ENCODE peak calls at places on chromosomes 4 and X, in five cellular contexts. O is right cardiac atrium; M is mucosa of descending colon; U is CD4-positive, alpha-beta memory T cell; Q is lower lobe of right lung. C is an unnamed sample. For H3K4me1, the result is how much of the 10 kb centered on the place peaks cover.

GRCh38 chr4:6965329-6965728 is 55.7 kb downstream of the TBC1D14 start:
- DNase-seq in O (no peak), M (no peak), U (no peak), Q (no peak), C (no peak)

GRCh38 chr4:182695842-182696241 is 221.3 kb downstream of the DCTD start:
- DNase-seq in O (no peak), M (no peak), U (no peak), Q (no peak), C (no peak)

GRCh38 chr4:169439244-169439643 is 168.5 kb upstream of the SH3RF1 start:
- DNase-seq in O (no peak), M (no peak), U (no peak), Q (no peak), C (no peak)

GRCh38 chr4:39255266-39255665 is 72.9 kb downstream of the WDR19 start:
- DNase-seq in O (no peak), M (no peak), U (no peak), Q (no peak), C (no peak)

GRCh38 chr4:184364100-184364921 is 110.0 kb downstream of the IRF2 start:
- DNase-seq in O (peak), M (no peak), U (no peak), Q (no peak), C (no peak)

GRCh38 chrX:43333543-43333942 is 322.6 kb upstream of the MAOA start:
- DNase-seq in O (no peak), M (peak), U (no peak), Q (no peak), C (no peak)

GRCh38 chr4:126458993-126459392 is 1144.2 kb downstream of the FAT4 start:
- DNase-seq in O (no peak), M (no peak), U (no peak), Q (no peak), C (no peak)

GRCh38 chr4:159010563-159011260 is 92.2 kb upstream of the RAPGEF2 start:
- DNase-seq in O (peak), M (peak), U (no peak), Q (peak), C (peak)

GRCh38 chr4:81913427-81913878 is 441.7 kb upstream of the RASGEF1B start:
- DNase-seq in O (peak), M (peak), U (peak), Q (peak), C (no peak)

GRCh38 chrX:120446503-120446902 is 22.6 kb downstream of the LAMP2 start:
- DNase-seq in O (no peak), M (no peak), U (no peak), Q (no peak), C (no peak)

GRCh38 chrX:31591355-31591754 is 519.5 kb upstream of the FTHL17 start:
- DNase-seq in O (no peak), M (no peak), U (no peak), Q (no peak), C (no peak)

GRCh38 chr4:182126096-182126495 is 117.1 kb upstream of the TENM3 start:
- DNase-seq in O (no peak), M (no peak), U (no peak), Q (no peak), C (no peak)

GRCh38 chrX:12895856-12896255 is 10.6 kb upstream of the TLR8 start:
- DNase-seq in O (no peak), M (no peak), U (no peak), Q (no peak), C (no peak)

GRCh38 chr4:114052227-114052626 is 72.8 kb upstream of the ARSJ start:
- DNase-seq in O (no peak), M (peak), U (no peak), Q (no peak), C (no peak)

GRCh38 chrX:152813211-152813610 is 17.3 kb downstream of the CETN2 start:
- DNase-seq in O (no peak), M (peak), U (no peak), Q (no peak), C (no peak)

GRCh38 chr4:42412251-42412650 is 15.0 kb downstream of the SHISA3 start:
- DNase-seq in O (no peak), M (no peak), U (no peak), Q (no peak), C (no peak)

GRCh38 chr4:15469402-15470148 is at the start of gene CC2D2A:
- DNase-seq in O (no peak), M (peak), U (peak), Q (no peak), C (no peak)

GRCh38 chr4:17688011-17688441 is 73.6 kb downstream of the MED28 start:
- DNase-seq in O (no peak), M (no peak), U (no peak), Q (no peak), C (no peak)

GRCh38 chrX:73765776-73766465 is 202.9 kb downstream of the CHIC1 start:
- DNase-seq in O (no peak), M (peak), U (no peak), Q (no peak), C (no peak)

GRCh38 chr4:1485280-1485679 is 79.0 kb upstream of the NKX1-1 start:
- DNase-seq in O (no peak), M (no peak), U (no peak), Q (no peak), C (no peak)

GRCh38 chrX:24231780-24232179 is 82.1 kb downstream of the SUPT20HL2 start:
- DNase-seq in O (no peak), M (no peak), U (no peak), Q (no peak), C (no peak)

GRCh38 chr4:128061566-128062536 is 739 bp downstream of the LARP1B start:
- DNase-seq in O (peak), M (peak), U (peak), Q (peak), C (peak)

GRCh38 chr4:142331646-142332045 is 514.5 kb downstream of the INPP4B start:
- DNase-seq in O (no peak), M (no peak), U (no peak), Q (no peak), C (no peak)

GRCh38 chrX:78945186-78945912 is at the start of gene P2RY10:
- DNase-seq in O (no peak), M (peak), U (peak), Q (no peak), C (no peak)

GRCh38 chrX:45596190-45596808 is 395.6 kb upstream of the DIPK2B start:
- DNase-seq in O (no peak), M (no peak), U (no peak), Q (no peak), C (no peak)

GRCh38 chr4:54276633-54277426 is 47.7 kb downstream of the PDGFRA start:
- DNase-seq in O (peak), M (no peak), U (no peak), Q (no peak), C (no peak)

GRCh38 chrX:15946783-15947550 is 92.4 kb upstream of the AP1S2 start:
- DNase-seq in O (no peak), M (no peak), U (no peak), Q (no peak), C (no peak)

GRCh38 chr4:185202984-185203379 is 818 bp downstream of the CFAP97 start:
- DNase-seq in O (no peak), M (no peak), U (no peak), Q (no peak), C (no peak)

GRCh38 chr4:182643801-182644311 is 273.3 kb downstream of the DCTD start:
- DNase-seq in O (peak), M (no peak), U (no peak), Q (no peak), C (peak)

GRCh38 chrX:19776753-19777152 is 110.6 kb downstream of the SH3KBP1 start:
- DNase-seq in O (no peak), M (no peak), U (peak), Q (no peak), C (no peak)

GRCh38 chrX:43703211-43703791 is 47.2 kb downstream of the MAOA start:
- DNase-seq in O (no peak), M (peak), U (no peak), Q (no peak), C (no peak)

GRCh38 chr4:94577136-94577535 is 125.4 kb downstream of the PDLIM5 start:
- DNase-seq in O (peak), M (peak), U (no peak), Q (no peak), C (peak)

GRCh38 chrX:78106651-78106986 is 2.6 kb downstream of the PGK1 start:
- DNase-seq in O (no peak), M (no peak), U (no peak), Q (no peak), C (no peak)

GRCh38 chrX:136622568-136622967 is 25.4 kb upstream of the CD40LG start:
- DNase-seq in O (no peak), M (no peak), U (no peak), Q (no peak), C (no peak)

GRCh38 chr4:137740192-137740591 is 207.9 kb upstream of the PCDH18 start:
- DNase-seq in O (no peak), M (no peak), U (no peak), Q (no peak), C (no peak)

GRCh38 chr4:184400375-184400870 is 73.9 kb downstream of the IRF2 start:
- DNase-seq in O (no peak), M (no peak), U (no peak), Q (no peak), C (no peak)

GRCh38 chrX:40950546-40950945 is 134.7 kb upstream of the USP9X start:
- DNase-seq in O (no peak), M (no peak), U (no peak), Q (no peak), C (no peak)
- H3K4me3 ChIP-seq in O (no peak), M (no peak), U (no peak), Q (no peak), C (no peak)

DNA sequence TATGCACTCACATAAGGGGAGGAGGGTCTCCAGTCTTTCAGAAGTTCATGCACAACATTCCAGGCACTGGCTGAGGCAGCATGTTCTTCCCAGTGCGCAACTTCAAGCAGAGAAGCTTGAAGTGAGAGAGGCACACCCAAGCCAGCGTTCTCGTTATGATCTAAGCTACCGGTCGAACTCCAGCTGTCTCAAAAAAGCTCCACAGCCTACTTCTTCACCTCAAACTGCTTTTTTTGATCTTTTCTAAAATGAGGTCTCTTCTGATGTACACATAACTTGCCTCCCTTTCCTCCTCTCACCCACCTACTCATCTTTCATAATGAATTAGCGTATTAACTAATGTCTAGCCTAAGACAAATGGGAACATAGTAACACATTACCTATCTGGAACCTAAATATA is 25.3 kb downstream of the GPC4 start:
- DNase-seq in O (no peak), M (peak), U (no peak), Q (no peak), C (no peak)
- H3K4me1 ChIP-seq in O (under half), M (under half), U (under half), Q (under half), C (under half)

DNA sequence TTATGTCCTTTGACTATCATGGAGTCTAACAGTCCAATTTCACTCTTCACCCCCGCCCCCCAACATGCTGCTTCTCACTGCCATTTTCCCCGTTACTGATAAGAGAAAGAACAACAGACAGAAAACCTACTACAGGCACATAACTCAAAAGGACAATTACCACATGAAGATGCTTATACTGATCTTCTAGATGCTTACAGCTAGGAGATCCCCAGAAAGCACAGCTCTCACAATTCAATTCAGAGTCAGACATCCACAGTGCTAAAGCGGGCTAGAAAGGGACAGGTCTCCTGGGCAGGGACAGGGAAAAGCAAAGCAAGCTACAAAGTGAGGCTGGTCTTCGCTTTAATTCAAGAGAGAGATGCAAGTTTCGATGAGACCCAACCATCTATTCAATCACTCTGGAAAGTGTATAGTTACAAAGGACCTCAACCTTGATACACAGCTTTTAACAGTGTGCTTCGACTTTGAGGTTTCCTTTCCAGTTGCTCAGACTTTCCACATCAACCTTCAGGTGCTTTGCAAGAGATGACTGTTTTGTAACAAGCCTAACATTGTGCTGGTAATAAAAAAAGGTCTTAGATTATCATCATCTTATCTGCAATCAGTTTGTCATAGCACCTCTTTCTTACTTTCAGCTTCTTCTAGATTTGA is 60.9 kb downstream of the LEF1 start:
- DNase-seq in O (no peak), M (no peak), U (peak), Q (no peak), C (no peak)
- H3K4me3 ChIP-seq in O (no peak), M (no peak), U (peak), Q (no peak), C (no peak)

DNA sequence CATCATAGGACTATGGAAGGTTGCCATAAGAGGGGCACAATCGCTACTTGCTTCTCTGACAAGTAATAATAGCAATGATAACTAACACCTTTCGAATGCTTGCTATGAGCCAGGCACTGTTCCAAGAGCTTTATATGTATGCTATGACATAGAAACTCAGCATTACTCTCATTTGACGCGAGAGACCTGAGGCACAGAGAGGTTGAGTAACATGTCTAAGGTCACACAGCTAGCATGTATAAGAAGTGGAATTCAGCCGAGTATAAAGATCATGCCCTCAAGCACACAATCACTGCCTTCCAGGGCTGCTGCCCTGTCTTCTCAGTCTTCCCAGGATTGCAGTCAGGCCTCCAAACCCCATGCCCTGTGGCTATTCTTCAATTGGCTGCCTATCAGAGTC is 19.5 kb downstream of the PJA1 start:
- DNase-seq in O (no peak), M (no peak), U (no peak), Q (no peak), C (no peak)
- H3K4me1 ChIP-seq in O (under half), M (under half), U (under half), Q (under half), C (under half)

GRCh38 chr4:88318751-88319350 is 34.5 kb upstream of the PPM1K start:
- DNase-seq in O (no peak), M (no peak), U (no peak), Q (no peak), C (no peak)
- H3K4me3 ChIP-seq in O (no peak), M (no peak), U (no peak), Q (no peak), C (no peak)